ENCODE peak calls at places on chromosomes 16 and 17, in nine cellular contexts. F, X, S, A, Q, H, O, E and G are unnamed samples.

GRCh38 chr17:80586464-80587228 is 42.0 kb downstream of the RPTOR start:
- DNase-seq in F (no peak), X (no peak), H (no peak), Q (no peak), A (peak; percentile 17), S (no peak), O (no peak), E (no peak), G (no peak)

GRCh38 chr17:71237903-71238538 is 882.8 kb upstream of the SOX9 start:
- DNase-seq in O (peak; percentile 39), E (no peak), A (no peak), H (no peak), X (no peak), S (no peak), F (no peak), Q (peak; percentile 62), G (no peak)

GRCh38 chr16:65842067-65842466 is 524.4 kb upstream of the CDH5 start:
- DNase-seq in A (no peak), F (no peak), H (no peak), S (no peak), Q (peak; percentile 71), O (no peak), E (no peak), X (no peak), G (no peak)

GRCh38 chr17:15475620-15476354 is 8.4 kb upstream of the CDRT4 start:
- DNase-seq in S (no peak), O (no peak), A (no peak), F (no peak), X (no peak), Q (peak; percentile 31), E (no peak), H (no peak), G (no peak)

GRCh38 chr17:72580321-72581127 is 459.7 kb downstream of the SOX9 start:
- DNase-seq in X (no peak), E (no peak), Q (peak; percentile 83), O (no peak), F (no peak), H (no peak), A (no peak), S (no peak), G (no peak)

GRCh38 chr17:78226752-78227454 is 4.5 kb upstream of the TMEM235 start:
- DNase-seq in O (no peak), A (no peak), Q (peak; percentile 54), H (no peak), S (peak; percentile 65), F (no peak), X (no peak), E (no peak), G (no peak)

GRCh38 chr17:79936661-79937434 is 97.6 kb upstream of the CBX4 start:
- DNase-seq in X (no peak), O (peak; percentile 52), A (no peak), E (no peak), F (no peak), Q (no peak), H (no peak), S (no peak), G (no peak)

GRCh38 chr17:75459590-75460267 is 3.3 kb downstream of the TMEM94 start:
- DNase-seq in A (peak; percentile 45), H (no peak), O (peak; percentile 53), X (no peak), E (no peak), S (no peak), F (no peak), Q (peak; percentile 84), G (no peak)

GRCh38 chr16:10619271-10619849 is 39.0 kb upstream of the EMP2 start:
- DNase-seq in E (no peak), A (no peak), X (no peak), F (no peak), O (no peak), S (no peak), H (peak; percentile 83), Q (no peak), G (no peak)

GRCh38 chr16:82704369-82704768 is 77.6 kb downstream of the CDH13 start:
- DNase-seq in X (no peak), F (no peak), A (no peak), Q (no peak), H (no peak), E (no peak), O (no peak), S (no peak), G (no peak)

GRCh38 chr17:57911834-57912673 is 43.2 kb downstream of the CUEDC1 start:
- DNase-seq in Q (peak; percentile 50), S (peak; percentile 89), E (peak; percentile 61), A (peak; percentile 93), F (peak; percentile 89), X (peak; percentile 94), O (no peak), H (peak; percentile 90), G (peak; percentile 91)

GRCh38 chr16:66250686-66251405 is 115.6 kb upstream of the CDH5 start:
- DNase-seq in E (peak; percentile 77), Q (no peak), S (no peak), O (no peak), F (peak; percentile 83), A (no peak), H (peak; percentile 61), X (peak; percentile 90), G (peak; percentile 86)

GRCh38 chr16:86252596-86252995 is 257.7 kb upstream of the FOXF1 start:
- DNase-seq in S (peak; percentile 45), E (no peak), F (no peak), H (no peak), A (no peak), X (peak; percentile 42), Q (no peak), O (peak; percentile 3), G (no peak)

GRCh38 chr17:77610980-77611641 is 347.4 kb upstream of the TNRC6C start:
- DNase-seq in E (no peak), F (no peak), H (no peak), A (no peak), O (no peak), S (no peak), Q (no peak), X (no peak), G (no peak)

GRCh38 chr17:82062984-82063368 is 2.6 kb downstream of the DUS1L start:
- DNase-seq in S (no peak), F (no peak), A (no peak), H (no peak), X (no peak), E (no peak), O (no peak), Q (no peak), G (no peak)

GRCh38 chr17:34607917-34608316 is 28.5 kb downstream of the TMEM132E start:
- DNase-seq in F (no peak), S (no peak), E (no peak), H (no peak), A (no peak), X (no peak), Q (no peak), O (no peak), G (no peak)

GRCh38 chr17:39955726-39956225 is 7.0 kb upstream of the GSDMA start:
- DNase-seq in H (no peak), Q (no peak), F (no peak), S (no peak), O (peak; percentile 24), X (no peak), E (no peak), A (no peak), G (no peak)

GRCh38 chr17:4108397-4108796 is 34.4 kb downstream of the ZZEF1 start:
- DNase-seq in H (no peak), A (no peak), O (no peak), Q (no peak), E (no peak), F (no peak), S (no peak), X (no peak), G (no peak)
- H3K36me3 ChIP-seq in H (peaks cover 100% of the 10 kb centered on the region), A (peaks cover 81% of the 10 kb centered on the region), O (peaks cover 92% of the 10 kb centered on the region), Q (peaks cover 22% of the 10 kb centered on the region), E (no peaks in the 10 kb centered on the region), F (no peaks in the 10 kb centered on the region), S (peaks cover 28% of the 10 kb centered on the region), X (peaks cover 84% of the 10 kb centered on the region), G (peaks cover 96% of the 10 kb centered on the region)

DNA sequence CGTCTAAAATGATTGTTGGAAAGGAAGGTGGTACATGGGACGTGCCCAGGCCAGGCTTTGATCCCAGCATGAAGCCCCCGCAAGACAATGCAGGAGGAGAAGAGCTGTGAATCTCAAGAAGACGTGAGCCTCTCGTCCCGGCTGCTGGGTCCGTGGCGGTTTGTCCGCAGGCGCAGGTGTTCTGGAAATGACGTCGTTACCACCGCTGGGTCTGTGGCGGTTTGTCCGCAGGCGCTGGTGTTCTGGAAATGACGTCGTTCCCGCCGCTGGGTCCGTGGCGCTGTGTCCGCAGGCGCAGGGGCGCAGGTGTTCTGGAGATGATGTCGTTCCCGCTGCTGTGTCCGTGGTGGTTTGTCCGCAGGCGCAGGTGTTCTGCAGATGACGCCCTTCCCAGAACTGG is 14.1 kb downstream of the SPG7 start:
- DNase-seq in Q (no peak), E (no peak), X (no peak), F (no peak), H (no peak), A (no peak), O (no peak), S (no peak), G (no peak)
- H3K36me3 ChIP-seq in Q (peaks cover 21% of the 10 kb centered on the region), E (no peaks in the 10 kb centered on the region), X (peaks cover 72% of the 10 kb centered on the region), F (no peaks in the 10 kb centered on the region), H (peaks cover 97% of the 10 kb centered on the region), A (peaks cover 81% of the 10 kb centered on the region), O (peaks cover 88% of the 10 kb centered on the region), S (peaks cover 40% of the 10 kb centered on the region), G (peaks cover 99% of the 10 kb centered on the region)

DNA sequence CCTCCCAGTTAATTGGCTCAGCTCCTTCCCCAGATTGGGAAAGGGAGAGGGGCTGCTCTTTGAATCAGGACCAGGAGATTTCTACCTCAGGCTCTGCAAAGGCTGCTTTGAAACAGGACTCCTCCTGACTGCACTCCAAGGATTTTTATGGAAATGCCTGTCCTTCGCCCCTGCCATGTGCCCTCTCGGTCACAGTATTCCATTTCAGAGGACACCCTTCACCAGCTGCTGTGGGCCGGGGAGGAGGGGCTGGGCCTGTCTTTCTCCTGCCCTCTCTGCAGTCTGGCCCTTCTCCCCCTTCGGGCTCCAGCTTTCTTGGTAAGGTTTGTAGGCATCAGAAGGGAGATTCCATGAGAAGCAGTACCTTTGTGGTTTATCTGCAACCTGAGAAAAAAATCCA is 13.6 kb downstream of the MRM1 start:
- DNase-seq in A (no peak), O (no peak), H (no peak), E (no peak), S (no peak), F (no peak), X (no peak), Q (no peak), G (no peak)
- H3K36me3 ChIP-seq in A (no peaks in the 10 kb centered on the region), O (no peaks in the 10 kb centered on the region), H (no peaks in the 10 kb centered on the region), E (no peaks in the 10 kb centered on the region), S (no peaks in the 10 kb centered on the region), F (no peaks in the 10 kb centered on the region), X (no peaks in the 10 kb centered on the region), Q (no peaks in the 10 kb centered on the region), G (no peaks in the 10 kb centered on the region)

GRCh38 chr16:16080465-16081065 is 131.1 kb downstream of the ABCC1 start:
- DNase-seq in A (no peak), O (no peak), H (no peak), S (no peak), X (no peak), F (no peak), E (no peak), Q (no peak), G (no peak)
- H3K36me3 ChIP-seq in A (peaks cover 49% of the 10 kb centered on the region), O (peaks cover 98% of the 10 kb centered on the region), H (peaks cover 88% of the 10 kb centered on the region), S (peaks cover 48% of the 10 kb centered on the region), X (peaks cover 56% of the 10 kb centered on the region), F (no peaks in the 10 kb centered on the region), E (peaks cover 4% of the 10 kb centered on the region), Q (peaks cover 45% of the 10 kb centered on the region), G (no peaks in the 10 kb centered on the region)

GRCh38 chr16:75169899-75170405 is 21.6 kb downstream of the ZFP1 start:
- DNase-seq in E (no peak), S (no peak), H (no peak), F (no peak), X (no peak), Q (no peak), O (no peak), A (no peak), G (no peak)
- H3K36me3 ChIP-seq in E (no peaks in the 10 kb centered on the region), S (peaks cover 9% of the 10 kb centered on the region), H (peaks cover 38% of the 10 kb centered on the region), F (no peaks in the 10 kb centered on the region), X (peaks cover 61% of the 10 kb centered on the region), Q (peaks cover 6% of the 10 kb centered on the region), O (peaks cover 77% of the 10 kb centered on the region), A (peaks cover 32% of the 10 kb centered on the region), G (peaks cover 82% of the 10 kb centered on the region)